ENCODE peak calls at places on chromosomes 4 and X, in nine cellular contexts. E is body of pancreas, L is lower lobe of right lung, K is HCT116, V is cardiac muscle cell, I is upper lobe of left lung, R is ascending aorta, O is uterus, Q is SK-N-SH. W is an unnamed sample.

GRCh38 chr4:38782452-38783108 is at the start of gene TLR10:
- DNase-seq in E (peak), L (no peak), K (peak), V (peak), I (peak), R (no peak), O (peak), Q (peak), W (no peak)

GRCh38 chr4:152947311-152947710 is 11.2 kb downstream of the FHDC1 start:
- DNase-seq in E (no peak), L (no peak), K (no peak), V (no peak), I (no peak), R (no peak), O (no peak), Q (no peak), W (no peak)

GRCh38 chr4:180665994-180666818 is 1577.0 kb upstream of the TENM3 start:
- DNase-seq in E (no peak), L (no peak), K (peak), V (peak), I (no peak), R (no peak), O (no peak), Q (peak), W (no peak)

GRCh38 chrX:108036298-108036973 is 8.4 kb upstream of the VSIG1 start:
- DNase-seq in E (no peak), L (no peak), K (no peak), V (peak), I (no peak), R (no peak), O (no peak), Q (no peak), W (no peak)

GRCh38 chr4:104989363-104989762 is 157.3 kb upstream of the TET2 start:
- DNase-seq in E (no peak), L (no peak), K (no peak), V (peak), I (no peak), R (no peak), O (peak), Q (no peak), W (no peak)

GRCh38 chr4:163269156-163269555 is 63.2 kb downstream of the NPY1R start:
- DNase-seq in E (no peak), L (no peak), K (no peak), V (no peak), I (no peak), R (no peak), O (no peak), Q (no peak), W (no peak)

GRCh38 chr4:61202638-61203495 is 2.7 kb downstream of the ADGRL3 start:
- DNase-seq in E (no peak), L (no peak), K (no peak), V (peak), I (no peak), R (no peak), O (no peak), Q (peak), W (no peak)

GRCh38 chr4:126778348-126778747 is 854.4 kb upstream of the INTU start:
- DNase-seq in E (no peak), L (no peak), K (peak), V (peak), I (no peak), R (no peak), O (no peak), Q (no peak), W (no peak)

GRCh38 chr4:77052352-77052751 is 23.4 kb downstream of the CCNI start:
- DNase-seq in E (peak), L (no peak), K (peak), V (peak), I (peak), R (no peak), O (peak), Q (no peak), W (no peak)

GRCh38 chr4:102715057-102715456 is 45.7 kb downstream of the MANBA start:
- DNase-seq in E (no peak), L (no peak), K (no peak), V (no peak), I (peak), R (no peak), O (no peak), Q (no peak), W (no peak)

GRCh38 chr4:184384056-184384809 is 90.1 kb downstream of the IRF2 start:
- DNase-seq in E (peak), L (no peak), K (no peak), V (peak), I (peak), R (peak), O (peak), Q (no peak), W (no peak)

GRCh38 chrX:45794995-45795337 is 594.3 kb upstream of the DIPK2B start:
- DNase-seq in E (no peak), L (no peak), K (no peak), V (no peak), I (no peak), R (no peak), O (no peak), Q (no peak), W (no peak)

GRCh38 chrX:134423606-134424005 is 36.4 kb upstream of the HPRT1 start:
- DNase-seq in E (no peak), L (no peak), K (no peak), V (peak), I (no peak), R (no peak), O (no peak), Q (peak), W (no peak)

GRCh38 chrX:38041237-38041636 is 34.9 kb downstream of the SYTL5 start:
- DNase-seq in E (no peak), L (no peak), K (no peak), V (no peak), I (no peak), R (no peak), O (no peak), Q (no peak), W (no peak)

GRCh38 chrX:55450259-55450658 is 1.7 kb upstream of the MAGEH1 start:
- DNase-seq in E (peak), L (no peak), K (no peak), V (peak), I (no peak), R (no peak), O (no peak), Q (no peak), W (no peak)

GRCh38 chr4:24949970-24950369 is 37.1 kb upstream of the CCDC149 start:
- DNase-seq in E (no peak), L (no peak), K (no peak), V (no peak), I (no peak), R (no peak), O (no peak), Q (no peak), W (no peak)

GRCh38 chr4:2837904-2838496 is 5.6 kb upstream of the ADD1 start:
- DNase-seq in E (no peak), L (peak), K (no peak), V (peak), I (peak), R (peak), O (peak), Q (peak), W (no peak)

GRCh38 chr4:88938138-88938537 is 118.8 kb downstream of the FAM13A start:
- DNase-seq in E (no peak), L (no peak), K (no peak), V (peak), I (no peak), R (no peak), O (no peak), Q (no peak), W (no peak)

GRCh38 chrX:140050906-140051305 is 85.6 kb upstream of the CXorf66 start:
- DNase-seq in E (no peak), L (no peak), K (no peak), V (peak), I (no peak), R (no peak), O (no peak), Q (no peak), W (no peak)

GRCh38 chr4:165609653-165610052 is 230.8 kb downstream of the CPE start:
- DNase-seq in E (no peak), L (no peak), K (no peak), V (no peak), I (no peak), R (no peak), O (no peak), Q (no peak), W (no peak)

GRCh38 chrX:102155806-102156179 is at the start of gene BEX5:
- DNase-seq in E (peak), L (peak), K (no peak), V (no peak), I (peak), R (peak), O (peak), Q (peak), W (peak)

GRCh38 chrX:150731795-150732194 is 38.6 kb downstream of the MTMR1 start:
- DNase-seq in E (no peak), L (no peak), K (no peak), V (peak), I (no peak), R (no peak), O (no peak), Q (no peak), W (no peak)

GRCh38 chr4:99722006-99722405 is 64.4 kb upstream of the C4orf54 start:
- DNase-seq in E (no peak), L (no peak), K (no peak), V (no peak), I (no peak), R (no peak), O (no peak), Q (no peak), W (no peak)

GRCh38 chr4:139656614-139657486 is 8.8 kb upstream of the MGST2 start:
- DNase-seq in E (peak), L (peak), K (peak), V (peak), I (peak), R (peak), O (peak), Q (peak), W (no peak)

GRCh38 chrX:68834371-68835103 is 5.7 kb downstream of the EFNB1 start:
- DNase-seq in E (no peak), L (no peak), K (no peak), V (no peak), I (peak), R (peak), O (no peak), Q (no peak), W (no peak)

GRCh38 chrX:136491832-136492231 is 4.1 kb downstream of the BRS3 start:
- DNase-seq in E (no peak), L (no peak), K (no peak), V (no peak), I (no peak), R (no peak), O (no peak), Q (no peak), W (no peak)

GRCh38 chrX:9873952-9874351 is 87.7 kb downstream of the SHROOM2 start:
- DNase-seq in E (peak), L (peak), K (peak), V (no peak), I (peak), R (no peak), O (no peak), Q (peak), W (no peak)

GRCh38 chr4:37549003-37549402 is 137.2 kb downstream of the RELL1 start:
- DNase-seq in E (no peak), L (no peak), K (no peak), V (peak), I (no peak), R (no peak), O (no peak), Q (no peak), W (no peak)

GRCh38 chr4:40254961-40255721 is 58.3 kb downstream of the RHOH start:
- DNase-seq in E (no peak), L (no peak), K (peak), V (peak), I (no peak), R (no peak), O (no peak), Q (no peak), W (no peak)

DNA sequence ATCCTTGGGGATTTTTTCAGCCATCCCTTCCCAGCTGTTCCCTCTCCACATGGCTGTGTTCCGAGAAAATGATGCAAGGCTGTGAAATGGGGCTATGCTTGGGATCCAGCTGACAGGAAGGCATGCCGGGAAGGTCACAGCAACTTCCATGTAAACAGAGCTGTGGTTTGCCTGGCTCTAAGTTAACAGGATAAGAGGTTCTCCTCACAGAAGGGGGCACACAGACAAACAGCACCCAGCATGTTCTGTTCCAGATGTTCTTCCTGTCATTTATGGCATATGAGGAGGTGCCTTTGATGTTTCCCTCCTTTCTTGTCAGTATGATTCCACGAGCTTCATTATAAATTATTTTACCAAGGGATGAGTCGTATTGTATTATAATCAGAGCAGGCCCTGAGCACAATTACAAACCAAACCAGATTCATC is 220.7 kb downstream of the ANTXR2 start:
- DNase-seq in E (no peak), L (peak), K (peak), V (peak), I (peak), R (no peak), O (peak), Q (no peak), W (no peak)
- H3K27ac ChIP-seq in E (no peak), L (peak), K (no peak), V (no peak), I (peak), R (no peak), O (peak), Q (no peak), W (no peak)

DNA sequence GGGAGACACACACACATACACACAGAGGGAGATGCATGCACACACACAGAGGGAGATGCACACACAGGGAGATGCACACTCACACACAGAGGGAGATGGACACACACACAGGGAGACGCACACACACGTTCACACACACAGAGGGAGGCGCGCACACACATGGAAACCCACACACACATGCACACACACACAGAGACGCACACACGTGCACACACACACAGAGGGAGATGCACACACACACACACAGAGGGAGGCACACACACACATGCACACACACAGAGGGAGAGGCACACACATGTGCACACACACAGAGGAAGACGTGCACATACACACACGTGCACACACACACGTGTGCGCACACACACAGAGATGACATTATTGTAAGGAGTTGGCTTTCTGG is 79.1 kb downstream of the HMX1 start:
- DNase-seq in E (no peak), L (no peak), K (no peak), V (no peak), I (no peak), R (no peak), O (no peak), Q (no peak), W (no peak)
- TF ChIP-seq CTCF in E (no peak), L (no peak), K (no peak), V (no peak), I (no peak), R (no peak), O (no peak), Q (no peak), W (no peak)

DNA sequence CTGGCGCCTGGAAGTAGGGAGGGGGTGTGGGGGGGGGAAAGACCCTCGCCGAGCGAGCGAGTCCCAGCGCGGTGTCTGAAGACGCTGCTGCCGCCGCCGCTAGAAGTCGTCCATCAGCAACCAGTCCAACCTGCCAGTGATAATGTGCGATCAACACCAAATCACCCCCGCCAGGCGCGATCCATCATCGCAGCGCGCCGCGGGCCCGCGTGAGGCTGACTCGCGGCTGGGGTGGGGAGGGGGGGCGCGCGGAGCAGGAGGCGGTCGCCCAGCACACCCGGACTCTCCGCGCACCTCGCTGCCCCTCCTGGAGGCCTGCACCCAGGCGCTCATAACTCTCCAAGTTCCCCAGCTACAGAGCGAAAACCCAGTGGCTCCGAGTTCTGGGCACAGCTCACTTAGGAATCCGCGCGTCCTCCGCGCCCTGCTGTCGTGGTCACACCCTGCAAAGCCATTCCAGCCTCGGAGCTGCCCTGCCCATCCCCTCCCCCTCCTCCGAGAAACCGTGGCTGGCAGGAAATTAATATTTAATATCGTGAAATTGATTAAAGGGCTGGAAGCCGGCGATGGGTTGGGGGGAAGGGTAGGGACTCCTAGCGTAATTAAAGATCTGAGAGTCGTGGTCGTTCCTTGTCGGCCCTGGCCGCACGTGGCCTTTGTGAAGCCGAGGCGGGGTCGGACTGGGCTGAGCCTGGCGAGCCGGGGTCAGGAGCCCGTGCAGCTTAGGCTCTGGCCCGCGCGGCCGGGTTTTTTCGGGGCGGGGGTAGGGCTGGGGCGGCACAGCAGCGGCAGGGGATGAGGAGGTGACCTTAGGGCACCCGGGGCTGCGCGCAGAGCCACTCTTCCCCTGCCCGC is 58.1 kb upstream of the BCOR start:
- DNase-seq in E (no peak), L (no peak), K (no peak), V (no peak), I (no peak), R (no peak), O (no peak), Q (peak), W (no peak)
- H3K27ac ChIP-seq in E (no peak), L (peak), K (peak), V (peak), I (peak), R (peak), O (peak), Q (peak), W (peak)

DNA sequence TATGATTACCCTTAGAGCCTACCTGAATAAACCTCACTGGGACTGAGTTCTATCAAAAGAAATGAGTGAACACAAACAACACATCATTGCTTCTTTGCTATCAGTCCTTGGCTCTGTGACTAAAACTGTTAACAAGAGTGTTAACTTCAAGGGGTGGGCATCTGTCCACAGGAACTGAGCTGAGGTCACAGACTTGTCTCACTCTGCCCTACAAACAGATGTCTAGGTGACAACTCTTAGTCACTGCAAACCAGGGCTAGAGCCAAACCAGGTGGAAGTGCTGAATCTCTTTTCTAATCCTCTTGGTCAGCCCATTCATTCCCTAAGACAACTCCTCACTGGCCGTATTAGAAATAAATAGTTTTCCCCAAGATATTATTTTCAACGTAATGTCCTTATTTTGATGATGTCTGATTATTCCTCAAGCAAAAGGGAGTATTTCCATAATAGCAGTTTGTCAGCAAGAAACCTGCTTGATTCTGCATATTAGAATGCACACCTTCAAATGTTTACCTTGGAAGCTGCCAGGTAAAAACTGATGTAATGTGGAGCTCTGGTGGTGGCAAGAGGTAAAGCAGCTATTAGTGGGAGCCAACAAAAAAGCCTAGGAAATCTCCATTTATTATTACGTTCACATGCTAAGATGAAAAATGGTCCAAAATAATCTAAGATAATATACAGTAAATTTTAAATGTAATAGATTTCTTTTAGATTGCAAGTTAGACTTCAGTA is 4.0 kb downstream of the COL25A1 start:
- DNase-seq in E (no peak), L (no peak), K (peak), V (peak), I (no peak), R (no peak), O (no peak), Q (peak), W (no peak)
- TF ChIP-seq CTCF in E (peak), L (peak), K (peak), V (peak), I (peak), R (peak), O (no peak), Q (peak), W (peak)

GRCh38 chrX:21944136-21944615 is 3.7 kb downstream of the SMS start:
- DNase-seq in E (no peak), L (no peak), K (no peak), V (peak), I (no peak), R (no peak), O (no peak), Q (no peak), W (no peak)
- H3K27ac ChIP-seq in E (no peak), L (no peak), K (peak), V (peak), I (no peak), R (peak), O (peak), Q (peak), W (peak)

GRCh38 chr4:176340871-176341685 is 21.3 kb downstream of the SPCS3 start:
- DNase-seq in E (no peak), L (no peak), K (no peak), V (peak), I (no peak), R (no peak), O (no peak), Q (peak), W (no peak)
- TF ChIP-seq CTCF in E (peak), L (peak), K (peak), V (peak), I (peak), R (peak), O (peak), Q (peak), W (peak)

GRCh38 chrX:103376118-103376978 is at the start of gene BEX3:
- DNase-seq in E (peak), L (peak), K (no peak), V (peak), I (peak), R (peak), O (peak), Q (peak), W (no peak)
- H3K27ac ChIP-seq in E (peak), L (peak), K (peak), V (peak), I (peak), R (peak), O (peak), Q (peak), W (peak)

W was measured in thoracic aorta.